ENCODE peak calls at places on chromosomes 13 and 19, in nine cellular contexts. N is effector memory CD8-positive, alpha-beta T cell; J is HT-29; L is endothelial cell of umbilical vein; G is smooth muscle cell of the brain vasculature; Z is neural crest cell; A is tibial artery; D is iPS-NIHi11; W is CD8-positive, alpha-beta memory T cell. O is an unnamed sample.

GRCh38 chr19:31099470-31100190 is 249.6 kb downstream of the TSHZ3 start:
- DNase-seq in G (no peak), A (no peak), J (no peak), D (no peak), L (no peak), N (no peak), Z (no peak), W (no peak), O (no peak)

GRCh38 chr19:33667141-33667540 is 45.4 kb downstream of the CHST8 start:
- DNase-seq in Z (no peak), D (no peak), W (no peak), N (no peak), L (no peak), A (no peak), J (no peak), G (no peak), O (no peak)

GRCh38 chr13:66117573-66117972 is 1112.6 kb downstream of the PCDH9 start:
- DNase-seq in L (no peak), J (no peak), W (no peak), G (no peak), Z (no peak), A (no peak), N (no peak), D (no peak), O (no peak)

GRCh38 chr19:1267441-1268391 is 1.4 kb upstream of the CIRBP start:
- DNase-seq in A (peak), W (no peak), D (no peak), N (no peak), J (no peak), L (no peak), G (no peak), Z (no peak), O (no peak)

GRCh38 chr13:46555722-46556121 is 2.8 kb downstream of the LRCH1 start:
- DNase-seq in L (no peak), Z (no peak), J (no peak), A (no peak), W (no peak), D (no peak), G (no peak), N (no peak), O (no peak)

GRCh38 chr13:105937451-105937850 is 598.0 kb downstream of the EFNB2 start:
- DNase-seq in J (no peak), G (no peak), L (no peak), A (no peak), Z (no peak), W (no peak), D (peak), N (no peak), O (no peak)

GRCh38 chr19:23832717-23833327 is 74.1 kb upstream of the ZNF681 start:
- DNase-seq in A (no peak), Z (no peak), G (no peak), L (no peak), N (no peak), W (no peak), J (no peak), D (no peak), O (no peak)

GRCh38 chr19:48480476-48481190 is 11.5 kb downstream of the CYTH2 start:
- DNase-seq in N (peak), D (no peak), J (no peak), G (no peak), A (peak), W (peak), L (peak), Z (no peak), O (no peak)

GRCh38 chr13:31945202-31945978 is 86.2 kb upstream of the FRY start:
- DNase-seq in G (no peak), N (no peak), D (peak), Z (no peak), J (peak), A (peak), L (no peak), W (no peak), O (no peak)

GRCh38 chr19:45253396-45254027 is 2.4 kb downstream of the MARK4 start:
- DNase-seq in D (no peak), N (peak), Z (no peak), W (no peak), J (no peak), G (no peak), A (no peak), L (no peak), O (no peak)

GRCh38 chr13:35159041-35159440 is 217.0 kb downstream of the NBEA start:
- DNase-seq in Z (no peak), L (no peak), W (no peak), G (no peak), D (no peak), J (no peak), A (no peak), N (no peak), O (no peak)

GRCh38 chr19:3618144-3618810 is 8.3 kb downstream of the CACTIN start:
- DNase-seq in G (no peak), N (peak), D (peak), L (peak), A (peak), J (peak), Z (peak), W (peak), O (no peak)

GRCh38 chr13:30398601-30399072 is 23.7 kb upstream of the UBE2L5 start:
- DNase-seq in W (no peak), A (no peak), Z (no peak), G (no peak), D (no peak), J (no peak), N (no peak), L (no peak), O (no peak)

GRCh38 chr13:43991773-43992201 is 112.1 kb downstream of the LACC1 start:
- DNase-seq in J (no peak), W (no peak), G (no peak), N (no peak), Z (no peak), A (no peak), D (no peak), L (no peak), O (no peak)

GRCh38 chr19:49688531-49689132 is 762 bp upstream of the ADM5 start:
- DNase-seq in J (peak), G (no peak), Z (no peak), N (no peak), A (no peak), L (peak), W (no peak), D (peak), O (no peak)

GRCh38 chr13:112992931-112993700 is 24.1 kb downstream of the MCF2L start:
- DNase-seq in D (no peak), N (no peak), J (no peak), W (no peak), A (no peak), Z (no peak), G (no peak), L (no peak), O (no peak)

GRCh38 chr13:59269476-59269875 is 894.3 kb downstream of the DIAPH3 start:
- DNase-seq in W (no peak), N (no peak), A (no peak), G (no peak), L (no peak), J (no peak), D (no peak), Z (no peak), O (peak)

GRCh38 chr13:107374038-107374437 is 806.1 kb upstream of the ARGLU1 start:
- DNase-seq in W (no peak), Z (no peak), G (no peak), A (no peak), D (no peak), N (no peak), L (no peak), J (no peak), O (no peak)

GRCh38 chr13:108060111-108060510 is 155.2 kb downstream of the LIG4 start:
- DNase-seq in L (no peak), G (no peak), N (no peak), W (no peak), A (no peak), J (no peak), D (peak), Z (no peak), O (no peak)

GRCh38 chr13:43786766-43787517 is at the start of gene ENOX1:
- DNase-seq in Z (peak), W (no peak), G (no peak), N (no peak), D (peak), L (peak), J (no peak), A (peak), O (no peak)

GRCh38 chr13:92952161-92952560 is 274.4 kb upstream of the GPC6 start:
- DNase-seq in N (no peak), D (no peak), Z (no peak), J (no peak), W (no peak), G (no peak), L (no peak), A (no peak), O (no peak)

GRCh38 chr13:41313117-41313516 is 2.0 kb downstream of the NAA16 start:
- DNase-seq in G (no peak), D (no peak), A (no peak), Z (no peak), L (no peak), W (no peak), J (no peak), N (no peak), O (no peak)

GRCh38 chr19:12792048-12792852 is 964 bp downstream of the JUNB start:
- DNase-seq in D (no peak), L (peak), N (peak), G (no peak), A (no peak), J (peak), Z (peak), W (peak), O (no peak)

GRCh38 chr19:40596608-40597328 is 4.4 kb upstream of the LTBP4 start:
- DNase-seq in W (no peak), N (no peak), Z (peak), D (peak), G (no peak), A (peak), L (peak), J (no peak), O (no peak)

GRCh38 chr19:12969292-12969988 is at the start of gene DAND5:
- DNase-seq in A (no peak), J (no peak), W (no peak), G (no peak), N (no peak), Z (no peak), L (no peak), D (no peak), O (no peak)

GRCh38 chr19:50046649-50047503 is 21.1 kb downstream of the ZNF473 start:
- DNase-seq in J (peak), Z (peak), A (peak), N (peak), G (no peak), L (no peak), W (peak), D (peak), O (no peak)

GRCh38 chr19:35404879-35405622 is 34.2 kb downstream of the GPR42 start:
- DNase-seq in Z (no peak), W (no peak), J (no peak), L (no peak), G (no peak), D (no peak), N (no peak), A (no peak), O (no peak)

GRCh38 chr13:46721054-46721453 is 75.9 kb downstream of the ESD start:
- DNase-seq in J (peak), L (peak), W (peak), G (peak), A (peak), Z (peak), N (peak), D (peak), O (no peak)

GRCh38 chr13:113758651-113759524 is at the start of gene TMEM255B:
- DNase-seq in W (peak), G (no peak), Z (peak), D (peak), L (peak), N (peak), A (peak), J (peak), O (no peak)

GRCh38 chr13:57438072-57438471 is 193.5 kb upstream of the PCDH17 start:
- DNase-seq in J (no peak), L (no peak), D (no peak), G (no peak), N (no peak), A (no peak), W (no peak), Z (no peak), O (no peak)

GRCh38 chr13:20197361-20197834 is 4.7 kb upstream of the GJB2 start:
- DNase-seq in G (no peak), J (peak), L (peak), N (peak), Z (no peak), D (peak), A (no peak), W (no peak), O (no peak)

GRCh38 chr19:17370026-17370587 is 7.0 kb downstream of the PLVAP start:
- DNase-seq in D (no peak), J (no peak), A (no peak), L (no peak), G (no peak), N (no peak), W (no peak), Z (no peak), O (no peak)

GRCh38 chr13:35140321-35140720 is 198.3 kb downstream of the NBEA start:
- DNase-seq in A (no peak), W (no peak), J (no peak), G (no peak), Z (no peak), N (no peak), D (no peak), L (peak), O (no peak)

GRCh38 chr13:59178344-59178743 is 985.4 kb downstream of the DIAPH3 start:
- DNase-seq in W (no peak), G (no peak), N (no peak), A (no peak), Z (no peak), L (no peak), J (peak), D (peak), O (no peak)

GRCh38 chr13:43693639-43694038 is 93.1 kb downstream of the ENOX1 start:
- DNase-seq in G (no peak), A (no peak), J (no peak), L (no peak), Z (no peak), N (no peak), W (no peak), D (no peak), O (no peak)

O was measured in SK-N-MC.